ENCODE peak calls at places on chromosomes 4 and X, in six cellular contexts. J, Z, S, N, X and A are unnamed samples. For H3K36me3, the result is how much of the 10 kb centered on the place peaks cover.

GRCh38 chr4:14345356-14345775 is 656.9 kb upstream of the CPEB2 start:
- DNase-seq in N (no peak), Z (no peak), S (no peak), J (peak), X (no peak), A (no peak)

GRCh38 chr4:128727658-128728057 is 81.8 kb upstream of the JADE1 start:
- DNase-seq in Z (no peak), N (no peak), S (no peak), X (no peak), J (no peak), A (no peak)

GRCh38 chrX:11100281-11101035 is 10.7 kb upstream of the HCCS start:
- DNase-seq in Z (peak), J (peak), N (no peak), S (no peak), X (peak), A (peak)

GRCh38 chrX:6279277-6279909 is 50.7 kb upstream of the NLGN4X start:
- DNase-seq in Z (no peak), N (no peak), J (no peak), X (no peak), S (no peak), A (no peak)

GRCh38 chr4:25178838-25179261 is 18.6 kb upstream of the SEPSECS start:
- DNase-seq in S (no peak), Z (no peak), N (no peak), J (no peak), X (no peak), A (no peak)

GRCh38 chrX:87337267-87337666 is 180.3 kb upstream of the KLHL4 start:
- DNase-seq in S (no peak), N (no peak), Z (no peak), X (no peak), J (peak), A (no peak)

GRCh38 chr4:104064650-104065577 is 345.1 kb upstream of the TACR3 start:
- DNase-seq in N (peak), Z (peak), J (peak), S (peak), X (peak), A (peak)

GRCh38 chr4:52374847-52375246 is 284.3 kb downstream of the USP46 start:
- DNase-seq in X (no peak), Z (no peak), N (no peak), J (no peak), S (no peak), A (no peak)

GRCh38 chr4:61079427-61079826 is 120.7 kb upstream of the ADGRL3 start:
- DNase-seq in J (no peak), Z (no peak), N (no peak), S (no peak), X (no peak), A (no peak)

GRCh38 chr4:156901871-156902270 is 69.7 kb downstream of the PDGFC start:
- DNase-seq in Z (no peak), J (no peak), N (no peak), S (no peak), X (no peak), A (no peak)

GRCh38 chrX:9977642-9978041 is 10.5 kb downstream of the CLDN34 start:
- DNase-seq in Z (no peak), N (no peak), S (no peak), X (no peak), J (no peak), A (no peak)

GRCh38 chr4:48268956-48269860 is at the start of gene TEC:
- DNase-seq in Z (peak), N (peak), S (peak), X (peak), J (no peak), A (peak)

GRCh38 chr4:15569746-15570145 is 85.4 kb downstream of the FBXL5 start:
- DNase-seq in J (no peak), S (no peak), X (no peak), Z (no peak), N (no peak), A (no peak)

GRCh38 chr4:15568814-15569213 is 86.3 kb downstream of the FBXL5 start:
- DNase-seq in J (no peak), X (no peak), Z (no peak), N (no peak), S (no peak), A (no peak)

GRCh38 chr4:15562623-15563022 is 92.5 kb downstream of the FBXL5 start:
- DNase-seq in X (no peak), S (no peak), N (no peak), J (no peak), Z (no peak), A (no peak)

GRCh38 chr4:15562114-15562513 is 92.4 kb downstream of the CC2D2A start:
- DNase-seq in Z (no peak), J (no peak), S (no peak), N (no peak), X (no peak), A (no peak)

DNA sequence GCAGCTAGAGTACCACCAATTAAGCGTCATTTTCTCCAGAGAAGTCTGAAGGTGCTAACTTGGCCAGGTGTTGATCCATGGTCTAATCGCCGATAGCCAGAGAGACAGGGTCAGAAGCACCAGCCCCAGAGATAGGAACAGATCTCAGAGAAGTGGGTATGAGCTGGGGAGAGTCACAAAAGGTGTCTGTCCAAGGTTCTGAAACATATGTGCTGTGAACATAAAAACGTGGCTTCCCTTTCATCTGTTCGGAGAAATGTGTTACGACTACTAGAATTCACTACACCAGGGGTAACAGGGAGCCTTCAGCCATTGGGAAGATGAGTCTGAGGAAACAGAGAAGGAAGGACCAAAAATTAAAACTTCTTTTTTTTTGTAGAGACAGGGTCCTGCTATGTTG is 91.3 kb downstream of the FBXL5 start:
- DNase-seq in X (no peak), J (no peak), S (no peak), N (no peak), Z (no peak), A (no peak)
- H3K36me3 ChIP-seq in X (under half), J (under half), S (half or more), N (under half), Z (under half), A (under half)

GRCh38 chr4:161256172-161256571 is 907.6 kb downstream of the FSTL5 start:
- DNase-seq in J (no peak), N (no peak), X (peak), S (no peak), Z (no peak), A (no peak)
- TF ChIP-seq CTCF in J (no peak), N (no peak), X (no peak), S (no peak), Z (no peak), A (no peak)

GRCh38 chr4:75777589-75777988 is 53.2 kb downstream of the USO1 start:
- DNase-seq in X (no peak), S (no peak), N (no peak), Z (no peak), J (no peak), A (no peak)

GRCh38 chr4:75781328-75781727 is 57.0 kb downstream of the USO1 start:
- DNase-seq in Z (no peak), N (no peak), X (no peak), J (no peak), S (no peak), A (no peak)

GRCh38 chr4:75779059-75779757 is 54.8 kb downstream of the USO1 start:
- DNase-seq in J (no peak), X (no peak), S (no peak), N (no peak), Z (no peak), A (no peak)
- H3K36me3 ChIP-seq in J (half or more), X (under half), S (half or more), N (half or more), Z (under half), A (under half)

DNA sequence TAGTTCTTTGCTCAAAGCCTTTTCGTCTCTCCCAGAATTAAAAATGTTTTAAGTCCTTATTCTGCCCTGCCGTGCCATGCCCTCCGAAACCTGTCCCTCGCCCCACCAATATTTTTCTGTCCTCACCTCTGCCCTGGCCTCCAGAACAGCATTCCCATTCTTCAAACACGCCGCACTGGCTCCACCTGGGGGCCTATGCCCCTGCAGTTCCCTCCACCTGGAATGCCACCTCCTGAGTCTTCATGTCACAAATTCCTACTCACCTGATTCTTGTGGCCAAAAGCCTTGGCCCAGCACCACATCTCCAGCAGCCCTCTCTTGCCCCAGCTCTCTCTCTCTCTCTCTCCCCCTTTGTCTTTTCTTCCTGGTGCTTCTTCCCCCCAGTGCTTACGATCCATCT is 91.6 kb downstream of the APBB2 start:
- DNase-seq in S (no peak), N (no peak), J (no peak), Z (no peak), X (no peak), A (no peak)
- TF ChIP-seq CTCF in S (no peak), N (no peak), J (no peak), Z (no peak), X (peak), A (no peak)

GRCh38 chr4:26298198-26298950 is 22.4 kb upstream of the RBPJ start:
- DNase-seq in S (no peak), X (peak), Z (no peak), N (no peak), J (peak), A (no peak)

GRCh38 chr4:26296021-26296420 is 24.8 kb upstream of the RBPJ start:
- DNase-seq in S (no peak), J (no peak), N (no peak), Z (no peak), X (no peak), A (no peak)

GRCh38 chr4:26299254-26299882 is 21.4 kb upstream of the RBPJ start:
- DNase-seq in Z (no peak), N (no peak), X (no peak), S (no peak), J (no peak), A (no peak)

GRCh38 chr4:26296514-26296913 is 24.3 kb upstream of the RBPJ start:
- DNase-seq in S (no peak), N (no peak), X (no peak), J (no peak), Z (no peak), A (no peak)

DNA sequence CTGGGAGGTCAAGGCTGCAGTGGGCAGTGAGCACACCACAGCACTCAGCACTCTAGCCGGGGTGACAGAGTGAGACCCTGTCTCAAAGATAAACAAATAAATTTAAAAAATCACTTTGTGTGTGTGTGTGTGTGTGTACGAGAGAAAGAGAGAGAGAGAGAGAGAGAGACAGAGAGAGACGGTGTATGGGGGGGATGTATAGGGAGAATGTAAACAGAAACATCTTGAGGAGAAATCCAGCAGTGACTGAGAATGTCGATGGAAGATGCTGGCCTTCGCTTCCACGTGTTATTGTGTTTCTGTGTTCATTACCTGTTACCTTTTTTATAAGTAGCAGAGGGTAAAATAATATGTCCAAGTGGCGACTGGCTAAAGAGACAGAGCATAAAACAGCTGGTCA is 23.6 kb upstream of the RBPJ start:
- DNase-seq in X (no peak), N (no peak), S (no peak), J (no peak), Z (no peak), A (no peak)
- H3K36me3 ChIP-seq in X (under half), N (under half), S (under half), J (under half), Z (under half), A (under half)

DNA sequence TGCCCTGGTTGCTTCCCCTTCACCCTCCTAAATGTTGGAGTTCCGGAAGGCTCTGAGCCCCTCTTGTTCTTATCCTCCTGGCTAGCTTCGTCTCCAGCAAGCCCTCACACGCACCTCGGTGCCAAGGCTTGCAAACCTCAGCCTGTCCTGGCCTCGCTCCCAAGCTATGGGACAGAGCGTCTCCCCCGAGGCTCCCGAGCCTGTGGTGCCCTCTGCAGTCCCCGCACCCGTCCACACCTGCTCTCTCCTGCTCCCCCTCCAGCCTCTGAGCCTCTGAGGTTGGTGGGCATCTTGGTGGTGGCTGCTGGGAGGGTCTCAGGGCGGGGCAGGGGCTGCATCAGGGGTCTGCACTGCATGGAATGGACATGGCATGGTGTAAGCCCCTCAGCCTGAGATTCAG is 63.2 kb downstream of the TRMT44 start:
- DNase-seq in S (no peak), Z (no peak), N (no peak), X (no peak), J (no peak), A (peak)
- TF ChIP-seq CTCF in S (no peak), Z (no peak), N (no peak), X (no peak), J (no peak), A (no peak)

GRCh38 chrX:94633237-94633636 is 959.2 kb downstream of the FAM133A start:
- DNase-seq in Z (no peak), J (no peak), X (no peak), N (no peak), S (no peak), A (no peak)

GRCh38 chrX:94635003-94635402 is 961.0 kb downstream of the FAM133A start:
- DNase-seq in J (no peak), X (no peak), Z (no peak), N (no peak), S (no peak), A (no peak)
- H3K36me3 ChIP-seq in J (under half), X (under half), Z (under half), N (under half), S (under half), A (under half)

DNA sequence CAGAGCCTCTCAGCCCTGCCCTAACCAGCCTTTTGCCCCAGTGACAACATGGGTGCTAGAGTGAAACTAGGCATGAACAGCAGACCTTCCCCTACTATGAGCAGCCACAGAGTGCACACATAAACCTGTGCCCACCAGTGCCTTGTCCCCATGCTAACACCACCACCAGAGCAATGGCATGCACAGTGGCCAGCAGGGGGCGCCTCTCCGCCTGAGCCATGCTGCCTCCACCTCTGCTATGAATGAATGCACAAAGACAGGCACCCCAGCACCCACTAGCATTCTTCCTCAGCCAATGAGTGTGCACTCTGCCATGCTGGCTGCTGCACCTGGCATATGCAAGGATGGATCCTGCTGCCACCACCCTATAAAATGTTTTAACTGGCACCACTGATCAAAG is 286.9 kb upstream of the FGF16 start:
- DNase-seq in J (no peak), N (no peak), X (peak), Z (no peak), S (no peak), A (peak)
- TF ChIP-seq CTCF in J (no peak), N (no peak), X (peak), Z (no peak), S (peak), A (no peak)